ENCODE peak calls at places on chromosomes 1 and 21, in seven cellular contexts. G is foreskin fibroblast, O is omental fat pad, S is cardiac muscle cell, Y is WTC11, A is dorsolateral prefrontal cortex, K is pancreas. M is an unnamed sample.

GRCh38 chr1:114024049-114024448 is 44.8 kb downstream of the OLFML3 start:
- DNase-seq in G (peak; percentile 35), O (no peak), S (peak; percentile 11), Y (peak; percentile 36), A (no peak), K (no peak), M (no peak)

GRCh38 chr1:200992382-200993101 is 31.0 kb downstream of the KIF21B start:
- DNase-seq in G (no peak), O (no peak), S (no peak), Y (no peak), A (no peak), K (no peak), M (no peak)

GRCh38 chr1:167774710-167775109 is 52.9 kb downstream of the MPZL1 start:
- DNase-seq in G (peak; percentile 58), O (no peak), S (peak; percentile 27), Y (no peak), A (no peak), K (no peak), M (no peak)

GRCh38 chr21:39633770-39634181 is 21.0 kb downstream of the B3GALT5 start:
- DNase-seq in G (peak; percentile 96), O (no peak), S (no peak), Y (no peak), A (no peak), K (no peak), M (no peak)

GRCh38 chr21:38380391-38381137 is 117.7 kb downstream of the ERG start:
- DNase-seq in G (peak; percentile 7), O (no peak), S (peak; percentile 50), Y (no peak), A (no peak), K (no peak), M (no peak)

GRCh38 chr1:67535474-67535873 is 105.3 kb upstream of the SERBP1 start:
- DNase-seq in G (peak; percentile 94), O (peak; percentile 74), S (peak; percentile 92), Y (peak; percentile 80), A (peak; percentile 53), K (peak; percentile 60), M (peak; percentile 53)

GRCh38 chr1:18540136-18540765 is 59.5 kb downstream of the KLHDC7A start:
- DNase-seq in G (no peak), O (no peak), S (no peak), Y (no peak), A (no peak), K (no peak), M (no peak)

GRCh38 chr1:221868894-221869293 is 127.0 kb upstream of the DUSP10 start:
- DNase-seq in G (peak; percentile 90), O (no peak), S (peak; percentile 56), Y (no peak), A (no peak), K (no peak), M (no peak)

GRCh38 chr1:46452931-46453325 is 36.7 kb upstream of the DMBX1 start:
- DNase-seq in G (no peak), O (no peak), S (no peak), Y (no peak), A (no peak), K (no peak), M (no peak)

GRCh38 chr1:229229721-229230135 is 41.2 kb upstream of the RAB4A start:
- DNase-seq in G (peak; percentile 53), O (no peak), S (peak; percentile 89), Y (no peak), A (peak; percentile 93), K (peak; percentile 31), M (no peak)

GRCh38 chr1:188706742-188707141 is 1770.9 kb downstream of the BRINP3 start:
- DNase-seq in G (peak; percentile 2), O (no peak), S (peak; percentile 32), Y (no peak), A (no peak), K (no peak), M (no peak)

GRCh38 chr21:26188422-26188821 is 17.9 kb upstream of the APP start:
- DNase-seq in G (no peak), O (no peak), S (no peak), Y (no peak), A (no peak), K (no peak), M (no peak)

GRCh38 chr1:205495237-205495823 is 9.1 kb upstream of the CDK18 start:
- DNase-seq in G (no peak), O (no peak), S (no peak), Y (no peak), A (no peak), K (no peak), M (no peak)

GRCh38 chr1:172826096-172826741 is 167.3 kb downstream of the FASLG start:
- DNase-seq in G (peak; percentile 94), O (no peak), S (peak; percentile 93), Y (no peak), A (no peak), K (no peak), M (no peak)

GRCh38 chr1:66333463-66334232 is 200.3 kb upstream of the SGIP1 start:
- DNase-seq in G (peak; percentile 30), O (no peak), S (peak; percentile 67), Y (no peak), A (no peak), K (no peak), M (no peak)

GRCh38 chr1:204095248-204095640 is 22.3 kb downstream of the SOX13 start:
- DNase-seq in G (no peak), O (no peak), S (no peak), Y (no peak), A (no peak), K (no peak), M (no peak)

GRCh38 chr1:94514095-94514727 is 27.3 kb downstream of the F3 start:
- DNase-seq in G (peak; percentile 58), O (no peak), S (peak; percentile 45), Y (peak; percentile 42), A (no peak), K (no peak), M (peak; percentile 31)

GRCh38 chr1:3799976-3800685 is 3.8 kb upstream of the LRRC47 start:
- DNase-seq in G (no peak), O (no peak), S (no peak), Y (no peak), A (no peak), K (no peak), M (no peak)

GRCh38 chr1:3790952-3791351 is 5.3 kb downstream of the LRRC47 start:
- DNase-seq in G (no peak), O (no peak), S (no peak), Y (no peak), A (no peak), K (no peak), M (no peak)

GRCh38 chr1:3790501-3790923 is 5.8 kb downstream of the LRRC47 start:
- DNase-seq in G (no peak), O (no peak), S (no peak), Y (no peak), A (no peak), K (no peak), M (no peak)

GRCh38 chr1:3796215-3797193 is at the start of gene LRRC47:
- DNase-seq in G (peak; percentile 98), O (peak; percentile 71), S (peak; percentile 93), Y (peak; percentile 86), A (peak; percentile 93), K (peak; percentile 93), M (peak; percentile 72)

GRCh38 chr1:3795453-3796214 is 664 bp downstream of the LRRC47 start:
- DNase-seq in G (no peak), O (no peak), S (no peak), Y (no peak), A (no peak), K (no peak), M (no peak)
- TF ChIP-seq CTCF in G (no peak), O (no peak), S (no peak), Y (no peak), A (no peak), K (no peak), M (no peak)

DNA sequence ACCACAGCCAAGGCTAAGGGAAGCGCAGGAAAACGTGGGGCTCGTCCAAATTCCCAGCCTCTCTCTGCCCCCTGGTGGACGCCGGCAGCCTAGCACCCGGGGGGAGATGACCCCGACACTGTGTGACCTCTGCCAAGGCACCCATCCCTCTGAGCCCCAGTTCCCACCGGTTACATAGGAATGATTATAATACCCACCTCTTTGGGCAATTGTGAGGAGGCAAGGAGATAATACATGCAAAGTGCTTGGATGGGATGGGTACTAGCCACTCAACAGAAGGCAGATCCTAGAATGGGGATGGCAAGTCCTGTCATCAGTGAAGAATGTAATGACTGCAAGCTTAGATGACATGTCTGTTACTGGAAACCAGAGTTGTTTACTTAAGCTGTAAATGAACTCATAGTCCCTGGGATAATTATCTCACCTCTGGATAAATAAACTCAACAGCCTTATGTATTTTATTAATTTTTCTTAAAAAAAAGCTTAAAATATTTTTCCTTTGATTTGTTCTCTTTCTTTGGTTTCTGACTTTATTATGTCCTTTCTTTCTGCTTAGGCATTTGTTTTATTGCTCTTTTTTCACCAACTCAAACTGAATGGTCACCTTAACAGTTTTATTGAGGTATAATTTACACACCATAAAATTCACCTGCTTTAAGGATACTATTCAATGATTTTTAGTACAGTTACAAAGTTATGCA is 11.3 kb upstream of the BMP8B start:
- DNase-seq in G (peak; percentile 69), O (peak; percentile 47), S (peak; percentile 65), Y (peak; percentile 88), A (peak; percentile 76), K (peak; percentile 67), M (peak; percentile 81)
- TF ChIP-seq CTCF in G (peak; percentile 70), O (no peak), S (peak; percentile 86), Y (peak; percentile 87), A (peak; percentile 90), K (peak; percentile 67), M (peak; percentile 78)

DNA sequence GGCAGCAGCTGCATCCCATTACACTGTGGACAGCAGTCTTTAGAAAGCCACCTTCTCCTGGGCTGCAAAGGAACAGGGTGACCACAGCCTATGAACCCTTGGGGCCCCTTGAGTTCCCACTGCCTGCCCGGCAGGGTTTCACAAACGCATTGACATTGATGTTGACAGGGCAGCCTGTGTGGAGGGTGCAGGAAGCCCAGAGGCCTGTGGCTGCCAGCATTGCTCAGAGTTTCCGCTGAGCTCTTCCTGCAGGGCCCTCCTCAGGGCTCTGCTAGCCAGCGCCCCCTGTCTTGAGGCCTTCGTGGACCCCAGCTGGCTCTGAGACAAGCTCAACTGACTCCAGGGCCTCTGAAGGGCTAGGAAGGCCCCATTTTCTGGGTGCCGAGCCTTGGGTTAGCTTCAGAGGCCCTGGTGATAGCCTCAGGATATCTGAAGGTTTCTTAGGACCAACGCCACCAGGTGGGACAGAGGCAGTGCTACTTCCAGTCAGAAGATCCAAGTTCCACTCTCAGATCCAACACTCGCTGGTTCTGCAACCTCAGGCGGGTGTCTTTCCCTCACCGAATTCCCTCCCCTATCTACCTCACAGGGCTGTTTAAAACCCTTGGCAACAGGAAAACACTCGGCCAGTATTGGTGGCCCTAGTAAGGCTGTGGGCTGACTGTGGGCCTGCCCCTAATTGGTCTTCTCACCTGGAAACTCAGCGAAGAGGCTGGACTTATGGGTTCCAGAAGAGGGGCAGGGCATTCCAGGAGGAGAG is 27.2 kb upstream of the EPS8L3 start:
- DNase-seq in G (no peak), O (peak; percentile 20), S (peak; percentile 91), Y (peak; percentile 53), A (peak; percentile 27), K (peak; percentile 19), M (no peak)
- TF ChIP-seq CTCF in G (no peak), O (no peak), S (peak; percentile 68), Y (no peak), A (peak; percentile 17), K (no peak), M (peak; percentile 19)

DNA sequence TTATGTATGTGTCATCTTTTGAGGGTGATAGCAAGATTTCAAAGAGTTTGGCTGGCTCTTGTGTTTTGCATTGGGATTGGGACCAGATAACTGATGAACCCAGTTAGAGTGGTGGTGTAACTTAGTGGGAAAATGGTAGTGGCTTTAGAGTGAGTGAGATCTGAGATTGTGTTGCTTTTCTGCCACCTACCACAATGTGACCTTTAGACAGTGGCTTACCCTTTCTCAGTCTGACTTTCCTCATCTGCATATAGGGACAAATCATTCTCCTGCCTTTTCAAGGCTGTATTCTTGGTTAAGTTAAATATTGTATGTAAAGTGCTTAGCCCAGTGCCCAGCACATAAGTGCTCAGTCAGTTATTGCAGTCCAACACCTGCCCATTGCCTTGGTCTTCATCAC is 31.3 kb downstream of the CENPF start:
- DNase-seq in G (no peak), O (no peak), S (no peak), Y (no peak), A (no peak), K (no peak), M (no peak)
- TF ChIP-seq CTCF in G (no peak), O (no peak), S (no peak), Y (no peak), A (no peak), K (no peak), M (no peak)